ENCODE peak calls at places on chromosomes 4 and X, in four cellular contexts. A is prostate gland, I is SK-N-SH, Y is endodermal cell. V is an unnamed sample.

GRCh38 chrX:155857561-155857960 is 23.6 kb upstream of the VAMP7 start:
- DNase-seq in A (no peak), I (peak; percentile 9), Y (peak; percentile 51), V (no peak)

GRCh38 chrX:107102980-107103379 is 15.6 kb downstream of the RBM41 start:
- DNase-seq in A (no peak), I (no peak), Y (no peak), V (no peak)

GRCh38 chrX:47200385-47201150 is 6.9 kb downstream of the UBA1 start:
- DNase-seq in A (peak; percentile 56), I (no peak), Y (peak; percentile 76), V (peak; percentile 42)

GRCh38 chr4:87150498-87151261 is 69.7 kb downstream of the KLHL8 start:
- DNase-seq in A (peak; percentile 72), I (peak; percentile 57), Y (peak; percentile 79), V (no peak)

GRCh38 chr4:159950707-159951106 is 847.8 kb downstream of the RAPGEF2 start:
- DNase-seq in A (no peak), I (no peak), Y (no peak), V (no peak)

GRCh38 chr4:70603856-70604255 is 11.8 kb downstream of the AMBN start:
- DNase-seq in A (no peak), I (no peak), Y (no peak), V (no peak)

GRCh38 chr4:85790582-85790981 is 315.6 kb downstream of the ARHGAP24 start:
- DNase-seq in A (no peak), I (no peak), Y (no peak), V (no peak)

GRCh38 chrX:102345916-102346315 is 93.9 kb downstream of the NXF2B start:
- DNase-seq in A (peak; percentile 17), I (peak; percentile 61), Y (peak; percentile 92), V (peak; percentile 45)

GRCh38 chr4:125313497-125313896 is 1.3 kb upstream of the FAT4 start:
- DNase-seq in A (peak; percentile 45), I (peak; percentile 59), Y (peak; percentile 76), V (peak; percentile 17)

GRCh38 chr4:146212781-146213180 is 1.6 kb upstream of the REELD1 start:
- DNase-seq in A (no peak), I (no peak), Y (no peak), V (no peak)

GRCh38 chrX:115642304-115642703 is 81.3 kb downstream of the PLS3 start:
- DNase-seq in A (no peak), I (no peak), Y (peak; percentile 59), V (no peak)

GRCh38 chrX:137031517-137032377 is 2.0 kb downstream of the GPR101 start:
- DNase-seq in A (no peak), I (peak; percentile 72), Y (peak; percentile 68), V (no peak)

GRCh38 chr4:102687982-102688433 is 72.8 kb downstream of the MANBA start:
- DNase-seq in A (no peak), I (no peak), Y (no peak), V (no peak)

GRCh38 chr4:108080752-108081151 is 88.0 kb downstream of the LEF1 start:
- DNase-seq in A (no peak), I (no peak), Y (no peak), V (no peak)

GRCh38 chrX:2677764-2678163 is 13.3 kb upstream of the CD99 start:
- DNase-seq in A (peak; percentile 52), I (no peak), Y (peak; percentile 66), V (peak; percentile 84)

GRCh38 chr4:112296949-112297483 is at the start of gene ALPK1:
- DNase-seq in A (peak; percentile 51), I (peak; percentile 12), Y (no peak), V (no peak)

GRCh38 chr4:157655101-157655818 is 434.7 kb downstream of the GRIA2 start:
- DNase-seq in A (no peak), I (no peak), Y (no peak), V (no peak)

GRCh38 chrX:8988456-8988855 is 45.5 kb downstream of the FAM9B start:
- DNase-seq in A (peak; percentile 56), I (no peak), Y (no peak), V (peak; percentile 54)

GRCh38 chr4:101074326-101074725 is 273.0 kb downstream of the PPP3CA start:
- DNase-seq in A (no peak), I (no peak), Y (no peak), V (no peak)

GRCh38 chrX:125205084-125205917 is 114.4 kb upstream of the TEX13C start:
- DNase-seq in A (peak; percentile 16), I (peak; percentile 33), Y (peak; percentile 88), V (peak; percentile 39)

GRCh38 chr4:168257663-168258235 is 60.8 kb downstream of the DDX60 start:
- DNase-seq in A (no peak), I (no peak), Y (no peak), V (no peak)

GRCh38 chr4:98358630-98359248 is 97.6 kb downstream of the RAP1GDS1 start:
- DNase-seq in A (no peak), I (no peak), Y (no peak), V (no peak)

GRCh38 chr4:56958111-56958517 is 19.3 kb downstream of the NOA1 start:
- DNase-seq in A (peak; percentile 72), I (no peak), Y (no peak), V (peak; percentile 88)

GRCh38 chr4:3516061-3516835 is 16.0 kb downstream of the LRPAP1 start:
- DNase-seq in A (no peak), I (no peak), Y (peak; percentile 42), V (no peak)

GRCh38 chr4:2064276-2064991 is 5.3 kb downstream of the NAT8L start:
- DNase-seq in A (no peak), I (peak; percentile 24), Y (peak; percentile 44), V (no peak)

GRCh38 chr4:124943938-124944337 is 231.4 kb upstream of the ANKRD50 start:
- DNase-seq in A (no peak), I (no peak), Y (no peak), V (no peak)

GRCh38 chr4:25069014-25069413 is 38.3 kb upstream of the LGI2 start:
- DNase-seq in A (no peak), I (no peak), Y (peak; percentile 77), V (no peak)

GRCh38 chr4:10706236-10706635 is 21.7 kb upstream of the CLNK start:
- DNase-seq in A (peak; percentile 54), I (no peak), Y (no peak), V (no peak)

DNA sequence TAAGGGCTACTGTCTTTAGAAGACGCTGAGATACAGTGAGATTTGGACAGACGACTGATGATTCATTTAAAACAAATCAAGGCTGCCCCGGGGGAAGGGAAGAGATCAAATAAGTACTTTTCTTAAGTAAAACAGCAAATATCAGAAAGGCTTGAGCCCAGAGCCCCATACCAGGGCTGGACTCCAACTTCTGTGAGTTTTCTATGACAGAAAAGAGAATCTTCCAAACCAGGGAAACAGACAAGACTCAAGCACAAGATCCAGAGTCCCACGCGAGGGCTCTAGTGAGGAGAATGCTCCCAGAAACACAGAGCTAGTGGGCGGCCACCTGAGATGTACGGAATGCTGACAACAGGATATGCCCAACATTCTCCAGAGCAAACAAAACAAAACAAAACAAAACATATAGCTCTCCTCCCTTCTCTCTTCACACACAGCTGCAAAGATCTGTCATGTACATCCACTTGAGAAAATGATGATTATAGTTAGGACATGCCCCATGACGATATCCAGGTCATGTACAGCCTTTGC is 13.1 kb downstream of the ACSL1 start:
- DNase-seq in A (no peak), I (no peak), Y (no peak), V (no peak)
- H3K4me1 ChIP-seq in A (peaks cover 18% of the 10 kb centered on the region), I (peaks cover 18% of the 10 kb centered on the region), Y (peaks cover 37% of the 10 kb centered on the region), V (no peaks in the 10 kb centered on the region)

GRCh38 chrX:12954981-12955380 is 19.9 kb upstream of the TMSB4X start:
- DNase-seq in A (no peak), I (no peak), Y (no peak), V (no peak)
- H3K4me1 ChIP-seq in A (no peaks in the 10 kb centered on the region), I (peaks cover 24% of the 10 kb centered on the region), Y (no peaks in the 10 kb centered on the region), V (no peaks in the 10 kb centered on the region)

GRCh38 chr4:677431-678293 is 3.3 kb downstream of the MYL5 start:
- DNase-seq in A (peak; percentile 61), I (no peak), Y (no peak), V (no peak)

GRCh38 chr4:679571-680083 is 5.3 kb downstream of the MYL5 start:
- DNase-seq in A (no peak), I (no peak), Y (no peak), V (no peak)

GRCh38 chr4:678331-678734 is 4.0 kb downstream of the MYL5 start:
- DNase-seq in A (no peak), I (no peak), Y (no peak), V (no peak)

GRCh38 chr4:680091-680490 is 5.7 kb downstream of the MYL5 start:
- DNase-seq in A (no peak), I (no peak), Y (no peak), V (no peak)

GRCh38 chr4:678765-679481 is 4.6 kb downstream of the MYL5 start:
- DNase-seq in A (no peak), I (no peak), Y (no peak), V (no peak)
- H3K4me1 ChIP-seq in A (peaks cover 14% of the 10 kb centered on the region), I (peaks cover 6% of the 10 kb centered on the region), Y (no peaks in the 10 kb centered on the region), V (no peaks in the 10 kb centered on the region)

GRCh38 chr4:41146196-41146595 is 68.1 kb downstream of the APBB2 start:
- DNase-seq in A (no peak), I (no peak), Y (no peak), V (no peak)

GRCh38 chr4:41146716-41147506 is 67.4 kb downstream of the APBB2 start:
- DNase-seq in A (peak; percentile 21), I (no peak), Y (peak; percentile 62), V (peak; percentile 36)

GRCh38 chr4:41150401-41150800 is 63.9 kb downstream of the APBB2 start:
- DNase-seq in A (no peak), I (no peak), Y (no peak), V (no peak)

GRCh38 chr4:41145571-41146078 is 68.7 kb downstream of the APBB2 start:
- DNase-seq in A (no peak), I (no peak), Y (no peak), V (no peak)

GRCh38 chr4:41148292-41148691 is 66.0 kb downstream of the APBB2 start:
- DNase-seq in A (no peak), I (no peak), Y (no peak), V (no peak)
- H3K4me1 ChIP-seq in A (peaks cover 4% of the 10 kb centered on the region), I (peaks cover 33% of the 10 kb centered on the region), Y (peaks cover 18% of the 10 kb centered on the region), V (no peaks in the 10 kb centered on the region)

DNA sequence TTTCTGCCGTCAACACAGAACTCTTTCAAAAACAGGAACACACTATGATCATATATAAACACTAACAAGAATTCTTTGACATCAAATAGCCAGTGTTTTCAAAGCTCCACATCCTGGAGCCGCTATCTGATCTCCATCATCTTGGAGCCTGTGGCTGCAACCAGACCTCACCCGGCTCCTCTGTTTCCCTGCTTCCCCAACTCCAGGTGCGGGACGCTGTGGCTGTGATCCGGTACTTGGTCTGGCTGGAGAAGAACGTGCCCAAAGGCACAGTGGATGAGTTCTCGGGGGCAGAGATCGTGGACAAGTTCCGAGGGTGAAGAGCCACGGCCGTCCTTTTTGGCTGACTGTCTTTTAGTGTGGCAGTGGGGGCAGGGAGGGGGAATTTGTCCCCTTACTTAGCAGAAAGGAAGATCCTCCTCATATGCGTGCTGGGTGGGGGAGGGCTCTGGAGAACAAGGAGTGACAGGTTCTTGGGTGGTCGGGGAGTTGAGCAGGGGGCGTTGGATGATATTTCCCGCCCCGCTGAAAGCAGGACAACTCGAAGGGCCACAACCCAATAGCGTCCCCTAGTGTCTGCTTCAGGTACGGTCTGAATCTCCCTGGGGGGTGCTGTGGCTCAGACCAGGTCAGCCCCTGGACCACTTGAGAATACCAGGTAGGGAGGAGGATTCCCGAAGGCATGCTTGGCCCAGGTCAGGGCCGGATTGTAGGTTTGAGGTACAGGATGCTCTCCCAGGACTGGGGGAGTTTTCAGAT is 15.7 kb downstream of the XPNPEP2 start:
- DNase-seq in A (no peak), I (no peak), Y (peak; percentile 86), V (no peak)
- H3K4me1 ChIP-seq in A (no peaks in the 10 kb centered on the region), I (no peaks in the 10 kb centered on the region), Y (no peaks in the 10 kb centered on the region), V (no peaks in the 10 kb centered on the region)

GRCh38 chr4:39042365-39042764 is 10.2 kb upstream of the TMEM156 start:
- DNase-seq in A (no peak), I (no peak), Y (no peak), V (no peak)
- H3K4me1 ChIP-seq in A (no peaks in the 10 kb centered on the region), I (peaks cover 19% of the 10 kb centered on the region), Y (no peaks in the 10 kb centered on the region), V (no peaks in the 10 kb centered on the region)

GRCh38 chr4:7909966-7910720 is 29.5 kb downstream of the AFAP1 start:
- DNase-seq in A (no peak), I (no peak), Y (no peak), V (peak; percentile 64)
- H3K4me1 ChIP-seq in A (no peaks in the 10 kb centered on the region), I (peaks cover 78% of the 10 kb centered on the region), Y (peaks cover 33% of the 10 kb centered on the region), V (peaks cover 11% of the 10 kb centered on the region)